ENCODE peak calls at places on chromosomes 13 and 19, in ten cellular contexts. T is CD8-positive, alpha-beta T cell; M is adrenal gland; H is heart left ventricle; A is right lobe of liver; D is SK-N-SH; S is AG04450; J is Panc1; U is mammary epithelial cell; Z is GM23248. E is an unnamed sample. For H3K27me3 and H3K9me3, the result is how much of the 10 kb centered on the place peaks cover.

GRCh38 chr13:93708323-93709075 is 481.9 kb downstream of the GPC6 start:
- DNase-seq in S (no peak), J (no peak), D (no peak), M (no peak), T (no peak), U (no peak), H (no peak), A (no peak), Z (no peak), E (no peak)

GRCh38 chr19:1622541-1622940 is 17.3 kb upstream of the UQCR11 start:
- DNase-seq in D (no peak), J (no peak), U (no peak), A (no peak), T (no peak), Z (no peak), S (no peak), H (no peak), M (no peak), E (no peak)

GRCh38 chr13:87259479-87260083 is 411.6 kb upstream of the SLITRK5 start:
- DNase-seq in T (no peak), Z (peak), A (no peak), J (no peak), M (no peak), U (no peak), D (peak), S (no peak), H (no peak), E (no peak)

GRCh38 chr19:48509467-48510194 is 2.0 kb downstream of the LMTK3 start:
- DNase-seq in U (no peak), M (no peak), T (no peak), S (no peak), J (no peak), D (no peak), A (no peak), Z (no peak), H (no peak), E (no peak)

GRCh38 chr19:30253581-30253996 is 118.6 kb upstream of the ZNF536 start:
- DNase-seq in T (no peak), D (peak), A (no peak), Z (peak), S (no peak), M (peak), J (no peak), U (no peak), H (no peak), E (no peak)

GRCh38 chr19:56158170-56158757 is 17.2 kb downstream of the ZNF444 start:
- DNase-seq in S (no peak), D (no peak), Z (no peak), J (no peak), H (no peak), A (no peak), M (no peak), T (no peak), U (no peak), E (no peak)

GRCh38 chr13:31749929-31750328 is 10.6 kb downstream of the RXFP2 start:
- DNase-seq in S (peak), Z (peak), U (peak), H (no peak), J (no peak), M (no peak), A (no peak), T (no peak), D (no peak), E (no peak)

GRCh38 chr19:6971366-6971765 is 49.9 kb downstream of the MBD3L2B start:
- DNase-seq in M (no peak), S (no peak), A (no peak), T (no peak), D (no peak), H (no peak), U (peak), J (no peak), Z (peak), E (no peak)

GRCh38 chr13:20360835-20361412 is 128.8 kb upstream of the GJB6 start:
- DNase-seq in U (no peak), S (no peak), D (no peak), H (no peak), J (no peak), A (no peak), M (no peak), T (no peak), Z (peak), E (no peak)

GRCh38 chr13:23950736-23951510 is 53.6 kb upstream of the C1QTNF9B start:
- DNase-seq in H (no peak), Z (peak), U (no peak), S (no peak), M (no peak), D (no peak), T (no peak), A (no peak), J (no peak), E (no peak)

GRCh38 chr13:36339600-36340155 is 6.5 kb downstream of the SPART start:
- DNase-seq in H (no peak), D (no peak), M (no peak), S (no peak), A (no peak), T (no peak), U (no peak), J (no peak), Z (no peak), E (no peak)

GRCh38 chr19:38709119-38709518 is 35.2 kb downstream of the CAPN12 start:
- DNase-seq in M (no peak), T (no peak), D (no peak), H (no peak), J (no peak), U (no peak), A (no peak), Z (no peak), S (no peak), E (no peak)

GRCh38 chr19:6233827-6234511 is 45.8 kb downstream of the MLLT1 start:
- DNase-seq in Z (no peak), H (peak), M (no peak), U (no peak), D (peak), A (peak), T (no peak), J (no peak), S (no peak), E (peak)

GRCh38 chr13:95100525-95101121 is 200.6 kb downstream of the ABCC4 start:
- DNase-seq in T (no peak), D (no peak), M (no peak), Z (peak), A (no peak), S (no peak), U (peak), J (peak), H (no peak), E (no peak)

GRCh38 chr13:113666951-113667701 is at the start of gene GRK1:
- DNase-seq in M (no peak), J (no peak), D (no peak), A (peak), S (no peak), H (peak), U (no peak), T (no peak), Z (no peak), E (peak)

GRCh38 chr19:16073481-16073880 is 2.8 kb upstream of the TPM4 start:
- DNase-seq in U (no peak), D (no peak), H (no peak), J (no peak), A (peak), Z (no peak), T (no peak), M (peak), S (no peak), E (peak)

GRCh38 chr13:114072421-114072820 is 60.0 kb downstream of the RASA3 start:
- DNase-seq in T (no peak), A (peak), H (no peak), M (no peak), J (no peak), S (no peak), D (no peak), U (no peak), Z (no peak), E (no peak)

GRCh38 chr13:23794267-23795161 is 94.7 kb downstream of the MIPEP start:
- DNase-seq in J (peak), Z (peak), M (no peak), U (peak), D (no peak), H (no peak), S (peak), T (no peak), A (no peak), E (no peak)

GRCh38 chr19:1873524-1874473 is 10.4 kb upstream of the KLF16 start:
- DNase-seq in U (no peak), M (peak), S (no peak), H (peak), J (no peak), T (no peak), A (no peak), D (peak), Z (no peak), E (no peak)

GRCh38 chr19:14555918-14556661 is 15.8 kb downstream of the NDUFB7 start:
- DNase-seq in H (no peak), U (peak), S (no peak), Z (peak), M (no peak), J (no peak), T (no peak), D (no peak), A (no peak), E (no peak)

GRCh38 chr19:30719189-30719990 is 347.2 kb downstream of the ZNF536 start:
- DNase-seq in H (peak), J (no peak), T (no peak), U (peak), A (peak), S (no peak), D (peak), Z (peak), M (peak), E (peak)

GRCh38 chr13:67043901-67044300 is 186.2 kb downstream of the PCDH9 start:
- DNase-seq in J (no peak), S (no peak), M (no peak), A (no peak), H (no peak), U (no peak), Z (no peak), T (no peak), D (no peak), E (no peak)

GRCh38 chr19:46656541-46656940 is 4.4 kb downstream of the DACT3 start:
- DNase-seq in Z (no peak), D (no peak), U (no peak), S (no peak), M (no peak), T (no peak), J (no peak), H (no peak), A (no peak), E (no peak)

GRCh38 chr13:40132249-40132648 is 476.8 kb downstream of the COG6 start:
- DNase-seq in T (no peak), D (no peak), A (no peak), H (no peak), J (no peak), M (no peak), S (no peak), Z (no peak), U (no peak), E (no peak)

GRCh38 chr13:47126432-47126831 is 229.6 kb upstream of the HTR2A start:
- DNase-seq in A (peak), J (no peak), H (no peak), Z (peak), S (no peak), M (no peak), U (no peak), T (no peak), D (no peak), E (no peak)

GRCh38 chr13:31835932-31836331 is 96.6 kb downstream of the RXFP2 start:
- DNase-seq in A (no peak), M (no peak), T (no peak), H (no peak), J (no peak), Z (peak), D (no peak), U (peak), S (peak), E (no peak)

DNA sequence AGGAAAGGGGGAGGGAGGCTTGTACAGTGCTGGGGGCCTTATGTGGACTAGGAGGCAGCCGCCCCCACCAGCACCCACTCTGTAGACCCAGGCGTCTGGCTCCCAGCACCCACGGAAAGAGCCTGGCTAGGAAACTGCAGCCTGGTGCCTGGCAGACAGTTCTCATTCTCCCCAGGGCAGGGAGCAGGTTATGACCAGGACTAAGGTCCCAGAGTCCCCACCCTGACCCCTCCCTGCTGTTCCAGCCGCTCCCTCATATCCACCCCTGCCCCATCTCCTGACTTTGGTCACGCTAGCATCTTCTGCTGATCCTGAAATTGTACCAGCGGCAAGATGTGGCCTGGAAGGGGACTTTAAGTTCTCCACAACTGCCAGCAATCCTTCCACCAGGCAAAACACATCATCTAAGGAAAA is at the start of gene FXYD3:
- DNase-seq in S (no peak), H (no peak), A (no peak), Z (no peak), T (no peak), M (no peak), J (no peak), U (no peak), D (no peak), E (no peak)
- H3K4me3 ChIP-seq in S (no peak), H (no peak), A (no peak), Z (no peak), T (no peak), M (no peak), J (no peak), U (peak), D (peak), E (no peak)

DNA sequence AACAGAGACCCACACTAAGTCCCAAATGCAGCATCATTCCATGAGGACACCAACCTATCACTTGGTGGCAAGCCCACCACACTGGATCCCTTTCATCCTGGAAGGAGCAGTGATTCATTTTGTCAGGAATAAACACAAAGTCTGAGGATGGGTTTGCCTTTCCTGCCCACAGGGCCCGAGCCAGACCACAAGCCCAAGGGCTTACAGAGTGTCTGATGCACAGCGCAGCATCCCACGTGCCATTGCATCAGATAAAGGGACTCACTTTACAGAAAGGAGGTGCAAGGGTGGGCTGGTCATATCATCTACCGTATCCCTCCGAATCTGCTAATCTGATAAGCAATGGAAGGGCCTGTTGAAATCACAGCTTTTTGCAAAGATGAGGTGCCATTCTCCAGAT is 12.2 kb upstream of the KCTD15 start:
- DNase-seq in J (no peak), S (no peak), U (no peak), M (no peak), T (no peak), H (no peak), D (no peak), Z (peak), A (no peak), E (no peak)
- H3K27me3 ChIP-seq in J (under half), S (under half), U (under half), M (under half), T (under half), H (under half), D (under half), Z (under half), A (under half), E (under half)

DNA sequence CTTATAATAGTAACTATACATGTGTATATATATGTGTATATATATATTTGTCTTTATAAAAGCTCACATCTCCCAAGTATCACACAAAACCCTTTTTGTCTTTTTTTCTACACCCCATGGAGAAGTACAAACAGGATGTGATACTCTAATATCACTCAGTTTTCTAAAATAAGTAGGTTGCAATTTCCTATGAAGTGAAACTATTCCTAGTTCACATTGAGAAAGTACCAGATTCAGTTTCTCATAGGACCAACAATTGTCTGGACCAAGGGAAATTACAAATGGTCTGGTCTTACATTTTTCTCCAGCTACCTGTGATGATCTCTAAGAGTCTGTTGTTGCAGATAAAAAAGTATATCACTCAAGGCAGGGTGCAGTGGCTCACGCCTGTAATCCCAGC is 17.9 kb upstream of the LILRB1 start:
- DNase-seq in H (no peak), S (no peak), U (no peak), D (no peak), T (no peak), A (no peak), Z (no peak), M (no peak), J (no peak), E (no peak)
- H3K9me3 ChIP-seq in H (under half), S (under half), U (under half), D (under half), T (under half), A (under half), Z (under half), M (under half), J (under half), E (under half)

GRCh38 chr13:91212229-91212628 is 135.3 kb upstream of the MIR17HG start:
- DNase-seq in T (no peak), D (no peak), S (no peak), A (no peak), U (no peak), Z (no peak), H (no peak), M (no peak), J (no peak), E (no peak)

GRCh38 chr13:91220872-91221271 is 126.6 kb upstream of the MIR17HG start:
- DNase-seq in M (no peak), A (no peak), S (no peak), T (no peak), Z (no peak), D (no peak), H (no peak), U (no peak), J (no peak), E (no peak)

GRCh38 chr13:91211548-91211947 is 135.9 kb upstream of the MIR17HG start:
- DNase-seq in S (no peak), H (no peak), A (no peak), D (no peak), U (no peak), M (no peak), Z (no peak), T (no peak), J (no peak), E (no peak)

DNA sequence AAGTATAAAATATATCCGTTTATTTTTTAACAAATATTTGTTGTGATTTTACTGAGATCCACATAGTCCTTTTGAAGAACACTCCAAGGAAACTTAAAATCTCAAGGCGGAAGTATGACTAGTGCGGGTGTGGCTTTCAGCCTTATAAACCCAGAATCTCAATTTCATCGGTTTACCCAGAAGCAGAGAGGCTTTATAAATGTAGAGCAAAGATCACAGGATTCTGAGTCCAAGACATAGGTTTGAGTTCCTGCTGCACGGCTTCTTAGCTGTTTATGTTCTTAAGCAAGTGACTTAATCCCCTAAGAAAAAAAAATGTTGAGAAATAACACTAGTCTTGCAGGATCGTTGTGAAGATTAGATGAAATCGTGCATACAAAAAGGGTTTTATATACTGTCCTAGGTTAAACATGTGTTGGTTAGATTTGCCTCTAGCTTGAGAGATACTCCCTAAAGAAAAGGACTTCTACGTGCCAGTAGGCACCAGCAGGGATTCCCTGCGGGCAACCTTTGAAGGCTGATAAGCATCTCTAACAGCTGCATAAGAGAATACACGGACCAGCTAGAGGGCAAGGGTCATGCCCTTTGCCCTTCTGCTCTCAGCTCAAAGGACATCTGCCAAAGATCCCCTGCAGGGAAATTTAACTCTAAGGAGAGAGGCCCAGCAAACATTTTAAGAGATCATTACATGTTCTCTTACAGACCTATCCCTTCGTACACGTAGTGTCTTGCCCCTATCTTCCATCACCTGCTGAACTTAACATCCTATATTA is 130.4 kb upstream of the MIR17HG start:
- DNase-seq in J (no peak), M (no peak), Z (no peak), T (no peak), A (no peak), D (no peak), H (no peak), S (no peak), U (no peak), E (no peak)
- H3K4me3 ChIP-seq in J (no peak), M (no peak), Z (no peak), T (no peak), A (no peak), D (no peak), H (no peak), S (no peak), U (no peak), E (no peak)

DNA sequence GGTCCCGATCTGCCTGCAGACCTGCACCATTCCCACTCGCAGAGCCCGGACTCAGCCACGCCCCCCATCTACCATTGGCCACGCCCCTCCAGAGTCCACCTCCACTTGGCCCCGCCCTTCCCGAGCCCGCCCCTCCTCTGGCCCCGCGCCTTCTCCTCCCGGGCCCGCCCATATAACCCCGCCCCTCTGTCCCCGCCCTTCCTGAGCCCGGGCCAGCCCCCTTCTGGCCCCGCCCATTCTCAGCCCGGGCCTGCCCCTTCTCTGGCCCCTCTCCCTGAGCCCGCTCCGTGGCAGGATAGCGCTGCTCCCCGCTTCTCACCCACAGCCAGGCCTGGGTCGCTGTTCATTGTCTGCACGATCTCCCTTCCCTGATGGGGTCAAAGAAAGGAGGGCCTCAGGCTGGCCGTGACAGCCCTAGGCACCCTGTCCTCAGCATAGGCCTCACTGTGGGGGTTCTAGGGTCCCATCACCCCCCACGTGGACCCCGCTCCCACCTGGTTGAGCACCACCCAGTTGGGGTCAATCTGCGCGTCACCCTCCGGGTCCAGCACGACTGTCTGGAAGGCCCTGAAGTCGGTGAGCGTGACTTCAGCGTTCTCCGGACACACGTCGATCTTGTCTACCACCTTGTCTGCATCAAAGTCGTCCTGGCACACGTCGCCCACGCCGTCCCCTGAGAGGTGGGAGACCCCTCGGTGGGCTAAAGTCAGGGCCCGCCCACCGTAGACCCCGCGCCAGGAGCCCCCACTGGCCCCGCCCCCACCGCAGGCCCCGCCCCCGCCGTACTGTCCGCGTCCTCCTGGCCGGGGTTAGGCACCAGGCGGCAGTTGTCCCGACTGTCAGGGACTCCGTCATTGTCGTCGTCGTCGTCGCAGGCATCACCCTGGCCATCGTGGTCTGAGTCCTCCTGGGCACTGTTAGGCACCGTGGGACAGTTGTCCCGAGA is 5.7 kb downstream of the COMP start:
- DNase-seq in M (no peak), H (peak), S (no peak), U (no peak), Z (peak), T (peak), J (no peak), A (no peak), D (peak), E (peak)
- H3K27me3 ChIP-seq in M (under half), H (under half), S (under half), U (under half), Z (under half), T (under half), J (under half), A (under half), D (under half), E (under half)

DNA sequence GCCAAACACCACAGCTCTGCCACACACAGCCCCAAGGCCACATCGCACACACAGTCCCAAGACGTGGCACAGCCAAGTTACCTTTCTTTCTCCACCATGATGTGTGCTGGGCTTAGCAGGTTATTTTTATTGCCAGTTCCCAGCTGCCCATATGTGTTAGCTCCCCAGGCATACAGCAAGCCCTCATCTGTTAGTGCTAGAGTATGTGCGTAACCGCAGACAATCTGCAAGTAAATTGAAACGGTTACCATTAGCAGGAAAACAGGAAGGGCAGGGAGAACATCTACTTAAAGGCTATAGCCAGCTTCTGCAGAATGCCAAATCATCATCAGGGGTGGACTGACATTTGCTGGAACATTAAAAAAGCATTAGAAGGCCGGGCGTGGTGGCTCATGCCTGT is 34.1 kb downstream of the RCBTB1 start:
- DNase-seq in Z (no peak), T (no peak), U (no peak), S (no peak), M (no peak), D (no peak), J (no peak), A (no peak), H (no peak), E (no peak)
- H3K9me3 ChIP-seq in Z (under half), T (under half), U (under half), S (under half), M (under half), D (under half), J (under half), A (under half), H (under half), E (under half)